ENCODE peak calls at places on chromosomes 6 and 20, in ten cellular contexts. N, T, F, Z, A, Q, Y, W, L and S are unnamed samples.

GRCh38 chr20:17992224-17992637 is 23.4 kb downstream of the MGME1 start:
- DNase-seq in N (no peak), T (no peak), F (peak), Z (no peak), A (no peak), Q (no peak), Y (no peak), W (no peak), L (no peak), S (no peak)

GRCh38 chr6:111973897-111974639 is 79.8 kb upstream of the CCN6 start:
- DNase-seq in N (no peak), T (peak), F (no peak), Z (no peak), A (peak), Q (no peak), Y (no peak), W (peak), L (no peak), S (no peak)

GRCh38 chr20:35618032-35618371 is 2.4 kb downstream of the SPAG4 start:
- DNase-seq in N (no peak), T (no peak), F (no peak), Z (no peak), A (no peak), Q (no peak), Y (no peak), W (no peak), L (no peak), S (no peak)

GRCh38 chr20:10921491-10922010 is 247.8 kb upstream of the JAG1 start:
- DNase-seq in N (no peak), T (no peak), F (no peak), Z (peak), A (no peak), Q (no peak), Y (no peak), W (no peak), L (no peak), S (no peak)

GRCh38 chr6:51569594-51569993 is 517.8 kb downstream of the PKHD1 start:
- DNase-seq in N (no peak), T (no peak), F (no peak), Z (no peak), A (no peak), Q (no peak), Y (no peak), W (no peak), L (no peak), S (no peak)

GRCh38 chr6:11536795-11537194 is 754 bp upstream of the TMEM170B start:
- DNase-seq in N (no peak), T (no peak), F (no peak), Z (no peak), A (no peak), Q (no peak), Y (no peak), W (no peak), L (no peak), S (peak)

GRCh38 chr6:133040025-133040838 is 200.9 kb upstream of the EYA4 start:
- DNase-seq in N (no peak), T (no peak), F (no peak), Z (peak), A (no peak), Q (no peak), Y (no peak), W (no peak), L (no peak), S (no peak)

GRCh38 chr6:87430499-87430898 is 22.7 kb downstream of the CFAP206 start:
- DNase-seq in N (no peak), T (no peak), F (no peak), Z (no peak), A (no peak), Q (no peak), Y (peak), W (no peak), L (no peak), S (no peak)

GRCh38 chr6:144744720-144745119 is 459.6 kb downstream of the UTRN start:
- DNase-seq in N (no peak), T (no peak), F (no peak), Z (no peak), A (no peak), Q (no peak), Y (peak), W (no peak), L (no peak), S (no peak)

GRCh38 chr6:134254118-134254517 is 63.8 kb downstream of the SGK1 start:
- DNase-seq in N (no peak), T (no peak), F (no peak), Z (no peak), A (no peak), Q (no peak), Y (no peak), W (no peak), L (no peak), S (no peak)

GRCh38 chr6:85975957-85976356 is 333.3 kb upstream of the SYNCRIP start:
- DNase-seq in N (no peak), T (no peak), F (no peak), Z (no peak), A (no peak), Q (no peak), Y (no peak), W (no peak), L (no peak), S (no peak)

GRCh38 chr6:46042355-46042999 is 26.8 kb upstream of the CLIC5 start:
- DNase-seq in N (peak), T (peak), F (no peak), Z (peak), A (peak), Q (no peak), Y (peak), W (peak), L (no peak), S (peak)

GRCh38 chr6:31791324-31792089 is 4.0 kb downstream of the VARS1 start:
- DNase-seq in N (no peak), T (peak), F (no peak), Z (no peak), A (peak), Q (no peak), Y (no peak), W (peak), L (no peak), S (peak)

GRCh38 chr6:17679726-17680125 is 27.0 kb downstream of the NUP153 start:
- DNase-seq in N (no peak), T (no peak), F (no peak), Z (no peak), A (no peak), Q (no peak), Y (no peak), W (no peak), L (no peak), S (no peak)

GRCh38 chr6:15662246-15663056 is at the start of gene DTNBP1:
- DNase-seq in N (peak), T (no peak), F (peak), Z (peak), A (peak), Q (peak), Y (peak), W (peak), L (peak), S (peak)

GRCh38 chr20:2693286-2693995 is 861 bp downstream of the EBF4 start:
- DNase-seq in N (no peak), T (no peak), F (no peak), Z (no peak), A (no peak), Q (peak), Y (no peak), W (no peak), L (peak), S (no peak)

GRCh38 chr6:74931567-74931966 is 274.3 kb downstream of the COL12A1 start:
- DNase-seq in N (no peak), T (peak), F (no peak), Z (peak), A (peak), Q (no peak), Y (no peak), W (no peak), L (no peak), S (no peak)

GRCh38 chr6:41736207-41736710 is 851 bp upstream of the TFEB start:
- DNase-seq in N (no peak), T (no peak), F (no peak), Z (no peak), A (peak), Q (no peak), Y (no peak), W (no peak), L (no peak), S (no peak)

GRCh38 chr6:120576061-120576460 is 758.2 kb downstream of the TBC1D32 start:
- DNase-seq in N (no peak), T (no peak), F (no peak), Z (no peak), A (no peak), Q (no peak), Y (no peak), W (no peak), L (no peak), S (no peak)

GRCh38 chr6:95693108-95693507 is 115.8 kb downstream of the MANEA start:
- DNase-seq in N (no peak), T (no peak), F (no peak), Z (no peak), A (no peak), Q (no peak), Y (no peak), W (no peak), L (no peak), S (no peak)

GRCh38 chr6:842141-842540 is 149.2 kb upstream of the EXOC2 start:
- DNase-seq in N (no peak), T (no peak), F (no peak), Z (no peak), A (no peak), Q (no peak), Y (no peak), W (no peak), L (no peak), S (no peak)

GRCh38 chr6:108667984-108668383 is 107.3 kb downstream of the FOXO3 start:
- DNase-seq in N (no peak), T (no peak), F (no peak), Z (no peak), A (no peak), Q (no peak), Y (no peak), W (no peak), L (no peak), S (no peak)

GRCh38 chr6:35919827-35920751 is 809 bp downstream of the SRPK1 start:
- DNase-seq in N (no peak), T (peak), F (no peak), Z (peak), A (peak), Q (no peak), Y (peak), W (peak), L (peak), S (peak)

GRCh38 chr6:82988904-82989303 is 76.7 kb downstream of the UBE3D start:
- DNase-seq in N (no peak), T (no peak), F (no peak), Z (no peak), A (no peak), Q (no peak), Y (no peak), W (no peak), L (no peak), S (no peak)

GRCh38 chr6:14641401-14641800 is 523.8 kb downstream of the CD83 start:
- DNase-seq in N (no peak), T (no peak), F (no peak), Z (no peak), A (no peak), Q (no peak), Y (no peak), W (no peak), L (no peak), S (no peak)

GRCh38 chr6:166541876-166542579 is 44.5 kb downstream of the RAMACL start:
- DNase-seq in N (no peak), T (no peak), F (no peak), Z (no peak), A (no peak), Q (peak), Y (no peak), W (no peak), L (no peak), S (no peak)

GRCh38 chr6:43359381-43359780 is 10.1 kb downstream of the ZNF318 start:
- DNase-seq in N (no peak), T (no peak), F (no peak), Z (no peak), A (no peak), Q (no peak), Y (no peak), W (no peak), L (no peak), S (no peak)

GRCh38 chr20:54284928-54285704 is 77.2 kb downstream of the PFDN4 start:
- DNase-seq in N (no peak), T (no peak), F (no peak), Z (peak), A (peak), Q (no peak), Y (no peak), W (no peak), L (no peak), S (no peak)